ENCODE peak calls at places on chromosomes 4 and X, in eight cellular contexts. I is choroid plexus epithelial cell, W is endothelial cell of umbilical vein, E is kidney, J is nephron progenitor cell, A is GM12865, C is GM12864, Q is RWPE1. P is an unnamed sample.

GRCh38 chrX:31252133-31252532 is 180.3 kb upstream of the FTHL17 start:
- DNase-seq in I (no peak), W (no peak), E (no peak), J (no peak), A (no peak), C (no peak), Q (no peak), P (no peak)

GRCh38 chrX:44871114-44871645 is 1.8 kb upstream of the KDM6A start:
- DNase-seq in I (no peak), W (no peak), E (peak; percentile 77), J (peak; percentile 4), A (no peak), C (no peak), Q (no peak), P (no peak)

GRCh38 chr4:94160774-94161173 is 46.9 kb upstream of the SMARCAD1 start:
- DNase-seq in I (no peak), W (no peak), E (no peak), J (no peak), A (peak; percentile 25), C (no peak), Q (no peak), P (peak; percentile 29)

GRCh38 chr4:56410247-56410646 is 23.0 kb upstream of the AASDH start:
- DNase-seq in I (peak; percentile 99), W (peak; percentile 99), E (no peak), J (peak; percentile 12), A (no peak), C (no peak), Q (peak; percentile 91), P (no peak)

GRCh38 chrX:104430720-104431119 is 135.3 kb upstream of the IL1RAPL2 start:
- DNase-seq in I (no peak), W (no peak), E (no peak), J (no peak), A (no peak), C (no peak), Q (peak; percentile 26), P (no peak)

GRCh38 chr4:86098691-86099090 is 261.2 kb downstream of the MAPK10 start:
- DNase-seq in I (no peak), W (no peak), E (no peak), J (no peak), A (peak; percentile 75), C (no peak), Q (no peak), P (no peak)

GRCh38 chr4:26410385-26411293 is 79.6 kb downstream of the CCKAR start:
- DNase-seq in I (peak; percentile 80), W (peak; percentile 67), E (no peak), J (peak; percentile 18), A (peak; percentile 65), C (peak; percentile 22), Q (peak; percentile 36), P (peak; percentile 39)

GRCh38 chr4:186758929-186759682 is 35.5 kb upstream of the FAT1 start:
- DNase-seq in I (no peak), W (no peak), E (no peak), J (no peak), A (no peak), C (no peak), Q (no peak), P (no peak)

GRCh38 chr4:79170077-79170476 is 155.8 kb downstream of the NAA11 start:
- DNase-seq in I (no peak), W (no peak), E (no peak), J (no peak), A (peak; percentile 52), C (no peak), Q (no peak), P (no peak)

GRCh38 chr4:168633474-168633873 is 136.6 kb downstream of the PALLD start:
- DNase-seq in I (no peak), W (no peak), E (no peak), J (no peak), A (no peak), C (no peak), Q (no peak), P (no peak)

GRCh38 chr4:15253346-15253745 is 174.5 kb upstream of the C1QTNF7 start:
- DNase-seq in I (no peak), W (no peak), E (no peak), J (no peak), A (peak; percentile 53), C (peak; percentile 13), Q (no peak), P (peak; percentile 54)

GRCh38 chr4:7630559-7631287 is 196.0 kb upstream of the PSAPL1 start:
- DNase-seq in I (peak; percentile 85), W (no peak), E (peak; percentile 23), J (no peak), A (no peak), C (no peak), Q (peak; percentile 79), P (no peak)

GRCh38 chr4:169810325-169811323 is 52.9 kb upstream of the HPF1 start:
- DNase-seq in I (peak; percentile 92), W (peak; percentile 68), E (no peak), J (peak; percentile 30), A (peak; percentile 73), C (peak; percentile 38), Q (peak; percentile 70), P (peak; percentile 68)

GRCh38 chr4:168353746-168354145 is 35.2 kb upstream of the DDX60 start:
- DNase-seq in I (no peak), W (no peak), E (no peak), J (no peak), A (no peak), C (no peak), Q (no peak), P (no peak)

GRCh38 chr4:123159479-123159878 is 237.1 kb upstream of the NUDT6 start:
- DNase-seq in I (no peak), W (no peak), E (no peak), J (no peak), A (no peak), C (no peak), Q (no peak), P (no peak)

GRCh38 chrX:119512145-119512800 is 44.0 kb downstream of the SLC25A5 start:
- DNase-seq in I (peak; percentile 81), W (peak; percentile 55), E (no peak), J (peak; percentile 50), A (peak; percentile 60), C (no peak), Q (peak; percentile 74), P (peak; percentile 45)

GRCh38 chrX:39873111-39873510 is 224.6 kb downstream of the BCOR start:
- DNase-seq in I (no peak), W (no peak), E (no peak), J (no peak), A (no peak), C (no peak), Q (no peak), P (no peak)

GRCh38 chr4:13481569-13481968 is 2.6 kb downstream of the RAB28 start:
- DNase-seq in I (peak; percentile 62), W (peak; percentile 85), E (no peak), J (no peak), A (no peak), C (no peak), Q (peak; percentile 13), P (no peak)

GRCh38 chrX:134431894-134432293 is 28.1 kb upstream of the HPRT1 start:
- DNase-seq in I (peak; percentile 58), W (peak; percentile 54), E (no peak), J (no peak), A (peak; percentile 18), C (no peak), Q (peak; percentile 25), P (no peak)

GRCh38 chrX:39626749-39627148 is 471.0 kb downstream of the BCOR start:
- DNase-seq in I (no peak), W (no peak), E (no peak), J (no peak), A (no peak), C (no peak), Q (no peak), P (no peak)

GRCh38 chrX:46649421-46650260 is 76.1 kb downstream of the CHST7 start:
- DNase-seq in I (peak; percentile 76), W (peak; percentile 56), E (no peak), J (no peak), A (peak; percentile 13), C (no peak), Q (no peak), P (no peak)

GRCh38 chrX:71618303-71618721 is at the start of gene CXCR3:
- DNase-seq in I (no peak), W (no peak), E (no peak), J (no peak), A (peak; percentile 92), C (no peak), Q (no peak), P (peak; percentile 43)

GRCh38 chr4:76874176-76874575 is 23.8 kb downstream of the SOWAHB start:
- DNase-seq in I (peak; percentile 43), W (no peak), E (no peak), J (no peak), A (peak; percentile 37), C (no peak), Q (peak; percentile 40), P (no peak)

GRCh38 chr4:47839259-47839658 is 1.4 kb upstream of the CORIN start:
- DNase-seq in I (peak; percentile 78), W (no peak), E (no peak), J (no peak), A (peak; percentile 78), C (peak; percentile 34), Q (no peak), P (peak; percentile 55)
- TF ChIP-seq CTCF in I (peak; percentile 70), W (no peak), E (peak; percentile 29), J (no peak), A (peak; percentile 46), C (peak; percentile 53), Q (no peak), P (peak; percentile 24)

GRCh38 chr4:105453550-105454201 is 20.2 kb downstream of the PPA2 start:
- DNase-seq in I (peak; percentile 15), W (no peak), E (no peak), J (no peak), A (peak; percentile 51), C (no peak), Q (no peak), P (peak; percentile 36)
- TF ChIP-seq CTCF in I (peak; percentile 17), W (no peak), E (no peak), J (no peak), A (no peak), C (no peak), Q (no peak), P (peak; percentile 17)

GRCh38 chrX:153623310-153624029 is 23.5 kb upstream of the DUSP9 start:
- DNase-seq in I (no peak), W (no peak), E (peak; percentile 68), J (no peak), A (no peak), C (no peak), Q (no peak), P (no peak)

GRCh38 chrX:153622661-153623309 is 23.8 kb upstream of the CCNQ start:
- DNase-seq in I (no peak), W (no peak), E (no peak), J (no peak), A (no peak), C (no peak), Q (no peak), P (no peak)

GRCh38 chrX:153624196-153625091 is 22.6 kb upstream of the DUSP9 start:
- DNase-seq in I (no peak), W (no peak), E (peak; percentile 64), J (no peak), A (no peak), C (no peak), Q (no peak), P (no peak)

GRCh38 chrX:153620576-153620975 is 21.6 kb upstream of the CCNQ start:
- DNase-seq in I (no peak), W (no peak), E (no peak), J (no peak), A (no peak), C (no peak), Q (peak; percentile 36), P (no peak)

GRCh38 chrX:153621949-153622598 is 23.1 kb upstream of the CCNQ start:
- DNase-seq in I (no peak), W (no peak), E (no peak), J (no peak), A (no peak), C (no peak), Q (no peak), P (no peak)
- TF ChIP-seq CTCF in I (no peak), W (no peak), E (no peak), J (no peak), A (no peak), C (no peak), Q (no peak), P (no peak)

GRCh38 chrX:87583679-87584078 is 66.1 kb downstream of the KLHL4 start:
- DNase-seq in I (peak; percentile 50), W (peak; percentile 33), E (no peak), J (peak; percentile 21), A (peak; percentile 1), C (no peak), Q (no peak), P (no peak)
- TF ChIP-seq CTCF in I (peak; percentile 67), W (peak; percentile 42), E (no peak), J (peak; percentile 20), A (peak; percentile 14), C (peak; percentile 12), Q (no peak), P (no peak)